ENCODE peak calls at places on chromosomes 3 and 15, in four cellular contexts. D is psoas muscle, K is GM12878, M is mammary epithelial cell. O is an unnamed sample.

GRCh38 chr3:10780243-10780642 is 35.8 kb upstream of the SLC6A11 start:
- DNase-seq in D (no peak), M (peak; percentile 82), K (no peak), O (no peak)

GRCh38 chr15:64596701-64597468 is 136.5 kb downstream of the ZNF609 start:
- DNase-seq in K (no peak), M (no peak), D (no peak), O (no peak)

GRCh38 chr3:38662544-38662943 is 13.1 kb upstream of the SCN5A start:
- DNase-seq in D (no peak), M (peak; percentile 57), K (no peak), O (peak; percentile 3)

GRCh38 chr3:21062724-21063436 is 688.1 kb downstream of the ZNF385D start:
- DNase-seq in D (no peak), M (no peak), K (no peak), O (no peak)

GRCh38 chr3:7978104-7978457 is 523.5 kb upstream of the LMCD1 start:
- DNase-seq in K (no peak), D (no peak), M (no peak), O (no peak)

GRCh38 chr15:62979252-62979651 is 63.3 kb upstream of the TPM1 start:
- DNase-seq in D (no peak), K (no peak), M (no peak), O (no peak)

GRCh38 chr15:99435138-99435695 is 130.6 kb upstream of the MEF2A start:
- DNase-seq in K (no peak), M (peak; percentile 65), D (no peak), O (peak; percentile 56)

GRCh38 chr3:13599887-13600450 is 51.0 kb downstream of the FBLN2 start:
- DNase-seq in M (no peak), K (no peak), D (no peak), O (no peak)

GRCh38 chr3:193040836-193041672 is 123.4 kb upstream of the MB21D2 start:
- DNase-seq in K (peak; percentile 5), D (no peak), M (peak; percentile 56), O (no peak)

GRCh38 chr3:24416224-24416623 is 78.4 kb downstream of the THRB start:
- DNase-seq in D (no peak), K (no peak), M (no peak), O (no peak)

DNA sequence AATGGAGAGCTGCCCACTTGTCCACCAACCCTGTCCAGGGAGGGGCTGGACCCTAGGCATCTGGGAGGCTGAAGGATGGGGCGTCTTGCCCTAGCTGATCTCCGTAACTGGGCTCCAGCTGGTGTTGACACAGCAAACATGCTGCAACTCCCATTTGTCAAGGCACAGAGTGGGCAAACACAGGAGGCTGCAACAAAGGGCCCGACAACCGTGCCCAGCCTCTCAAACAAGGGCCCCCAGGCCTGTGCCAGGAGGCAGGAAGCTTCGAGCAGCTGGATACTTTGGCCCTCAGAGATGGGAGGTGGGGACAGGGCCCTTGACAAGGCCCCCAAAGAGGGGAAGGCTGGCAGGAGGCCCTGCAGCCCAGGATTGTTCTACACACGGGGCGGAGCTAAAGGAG is 64.2 kb upstream of the TMEM115 start:
- DNase-seq in M (no peak), D (no peak), K (no peak), O (no peak)
- H3K27me3 ChIP-seq in M (no peaks in the 10 kb centered on the region), D (no peaks in the 10 kb centered on the region), K (no peaks in the 10 kb centered on the region), O (no peaks in the 10 kb centered on the region)

GRCh38 chr15:74122403-74123130 is 7.8 kb upstream of the ISLR2 start:
- DNase-seq in K (no peak), D (no peak), M (no peak), O (no peak)
- H3K27me3 ChIP-seq in K (no peaks in the 10 kb centered on the region), D (peaks cover 9% of the 10 kb centered on the region), M (peaks cover 7% of the 10 kb centered on the region), O (peaks cover 10% of the 10 kb centered on the region)

GRCh38 chr3:15339786-15340215 is 7.4 kb upstream of the SH3BP5 start:
- DNase-seq in D (no peak), K (no peak), M (peak; percentile 58), O (no peak)
- H3K27me3 ChIP-seq in D (no peaks in the 10 kb centered on the region), K (no peaks in the 10 kb centered on the region), M (no peaks in the 10 kb centered on the region), O (no peaks in the 10 kb centered on the region)

GRCh38 chr3:51894939-51895338 is 8.2 kb downstream of the IQCF1 start:
- DNase-seq in D (no peak), K (no peak), M (no peak), O (no peak)
- H3K27me3 ChIP-seq in D (no peaks in the 10 kb centered on the region), K (no peaks in the 10 kb centered on the region), M (no peaks in the 10 kb centered on the region), O (peaks cover 3% of the 10 kb centered on the region)

GRCh38 chr3:168422843-168423242 is 327.1 kb upstream of the GOLIM4 start:
- DNase-seq in K (no peak), M (no peak), D (no peak), O (no peak)
- H3K27me3 ChIP-seq in K (no peaks in the 10 kb centered on the region), M (no peaks in the 10 kb centered on the region), D (no peaks in the 10 kb centered on the region), O (no peaks in the 10 kb centered on the region)

DNA sequence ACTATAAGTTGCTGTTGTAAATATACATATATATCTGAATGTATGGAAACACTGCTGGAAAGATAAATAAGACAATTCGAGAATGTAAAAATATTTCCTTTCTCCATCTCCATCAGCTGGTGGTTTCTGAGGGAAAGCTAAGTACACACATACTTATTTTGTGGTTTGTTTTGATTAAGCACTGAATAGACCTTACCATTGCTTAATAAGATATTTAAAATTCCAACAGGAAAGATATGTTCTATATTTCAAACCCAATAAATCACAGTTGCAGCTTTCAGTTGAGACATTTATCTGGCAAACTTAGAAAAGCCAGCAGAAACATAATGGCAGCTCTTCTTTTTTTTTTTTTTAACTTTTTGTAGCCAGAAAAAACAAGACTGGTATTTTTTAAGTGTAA is 160.4 kb downstream of the VGLL3 start:
- DNase-seq in M (peak; percentile 11), K (no peak), D (no peak), O (no peak)
- H3K27me3 ChIP-seq in M (peaks cover 2% of the 10 kb centered on the region), K (no peaks in the 10 kb centered on the region), D (no peaks in the 10 kb centered on the region), O (no peaks in the 10 kb centered on the region)

GRCh38 chr15:28094732-28095521 is 4.2 kb downstream of the OCA2 start:
- DNase-seq in D (peak; percentile 61), M (no peak), K (no peak), O (no peak)

GRCh38 chr15:28091313-28091712 is 7.8 kb downstream of the OCA2 start:
- DNase-seq in M (no peak), D (no peak), K (no peak), O (no peak)

GRCh38 chr15:28096720-28097431 is 2.2 kb downstream of the OCA2 start:
- DNase-seq in K (no peak), D (no peak), M (no peak), O (no peak)

GRCh38 chr15:28096411-28096719 is 2.8 kb downstream of the OCA2 start:
- DNase-seq in D (no peak), M (no peak), K (no peak), O (no peak)

GRCh38 chr15:28093761-28094535 is 5.2 kb downstream of the OCA2 start:
- DNase-seq in D (no peak), K (no peak), M (no peak), O (no peak)
- H3K27me3 ChIP-seq in D (peaks cover 11% of the 10 kb centered on the region), K (peaks cover 19% of the 10 kb centered on the region), M (peaks cover 32% of the 10 kb centered on the region), O (peaks cover 4% of the 10 kb centered on the region)

GRCh38 chr3:66409771-66410355 is 91.0 kb downstream of the LRIG1 start:
- DNase-seq in D (no peak), M (no peak), K (no peak), O (no peak)
- H3K27me3 ChIP-seq in D (no peaks in the 10 kb centered on the region), M (no peaks in the 10 kb centered on the region), K (no peaks in the 10 kb centered on the region), O (no peaks in the 10 kb centered on the region)

DNA sequence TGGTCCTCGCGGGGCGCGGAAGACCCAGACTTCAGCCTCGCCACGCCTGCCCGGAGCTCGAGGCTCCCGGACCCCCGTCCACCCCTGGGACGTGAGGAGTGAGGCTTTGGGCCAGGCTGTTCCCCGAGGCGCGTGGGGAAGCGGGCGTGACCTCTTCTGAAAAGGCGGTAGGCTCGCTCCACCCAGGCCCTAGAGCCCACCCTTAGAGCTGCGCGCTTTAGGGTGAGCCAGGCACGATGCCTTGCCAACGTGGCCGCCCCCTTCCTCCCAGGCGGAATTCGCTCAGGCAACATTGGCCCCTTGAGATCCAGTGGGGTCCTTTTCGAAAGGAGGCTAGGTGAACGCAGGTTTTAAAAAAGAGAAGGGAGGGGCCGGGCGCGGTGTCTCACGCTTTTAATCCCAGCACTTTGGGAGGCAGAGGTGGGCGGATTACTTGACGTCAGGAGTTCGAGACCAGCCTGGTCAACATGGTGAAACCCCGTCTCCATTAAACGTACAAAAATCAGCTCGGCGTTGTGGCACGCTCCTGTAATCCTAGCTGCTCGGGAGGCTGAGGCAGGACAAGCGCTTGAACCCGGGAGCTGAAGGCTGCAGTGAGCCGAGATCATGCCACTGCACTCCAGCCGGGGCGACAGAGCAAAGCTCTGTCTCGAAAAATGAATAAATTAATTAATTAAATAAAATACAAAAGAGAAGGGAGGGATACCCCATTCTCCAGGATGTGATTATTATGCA is 896 bp upstream of the RPP25 start:
- DNase-seq in K (no peak), D (peak; percentile 47), M (no peak), O (no peak)
- H3K27me3 ChIP-seq in K (peaks cover 17% of the 10 kb centered on the region), D (peaks cover 15% of the 10 kb centered on the region), M (peaks cover 15% of the 10 kb centered on the region), O (no peaks in the 10 kb centered on the region)

O was measured in MG63.